ENCODE peak calls at places on chromosomes 11 and 22, in six cellular contexts. C, L, B, T, S and I are unnamed samples.

GRCh38 chr11:61090982-61091372 is 11.3 kb upstream of the CD5 start:
- DNase-seq in C (no peak), L (no peak), B (no peak), T (no peak), S (no peak), I (no peak)

GRCh38 chr22:35333220-35333619 is 33.5 kb downstream of the TOM1 start:
- DNase-seq in C (no peak), L (no peak), B (no peak), T (no peak), S (no peak), I (no peak)

GRCh38 chr11:134436781-134437180 is 24.7 kb upstream of the B3GAT1 start:
- DNase-seq in C (no peak), L (no peak), B (no peak), T (no peak), S (no peak), I (no peak)

GRCh38 chr11:112318193-112318592 is 57.5 kb upstream of the PLET1 start:
- DNase-seq in C (no peak), L (peak), B (peak), T (peak), S (no peak), I (peak)

GRCh38 chr11:9974375-9974774 is 310.5 kb downstream of the SWAP70 start:
- DNase-seq in C (no peak), L (no peak), B (no peak), T (no peak), S (no peak), I (no peak)

GRCh38 chr11:46710821-46711269 is 8.2 kb upstream of the F2 start:
- DNase-seq in C (no peak), L (peak), B (peak), T (peak), S (no peak), I (peak)

GRCh38 chr11:120564573-120565301 is 53.2 kb downstream of the GRIK4 start:
- DNase-seq in C (no peak), L (no peak), B (no peak), T (peak), S (peak), I (no peak)

GRCh38 chr22:45212306-45212709 is 28.4 kb downstream of the KIAA0930 start:
- DNase-seq in C (no peak), L (peak), B (peak), T (peak), S (no peak), I (peak)

GRCh38 chr11:81915045-81915444 is 818.6 kb downstream of the FAM181B start:
- DNase-seq in C (no peak), L (peak), B (no peak), T (no peak), S (no peak), I (no peak)

GRCh38 chr22:33111491-33111890 is 53.3 kb upstream of the SYN3 start:
- DNase-seq in C (no peak), L (no peak), B (no peak), T (no peak), S (no peak), I (peak)

GRCh38 chr11:112734207-112734606 is 227.0 kb upstream of the NCAM1 start:
- DNase-seq in C (no peak), L (peak), B (no peak), T (peak), S (peak), I (no peak)

GRCh38 chr11:76075699-76076098 is 130.6 kb downstream of the WNT11 start:
- DNase-seq in C (no peak), L (no peak), B (no peak), T (no peak), S (no peak), I (no peak)

GRCh38 chr22:18110194-18110943 is at the start of gene TUBA8:
- DNase-seq in C (no peak), L (no peak), B (no peak), T (peak), S (peak), I (no peak)

GRCh38 chr11:7977251-7977917 is 9.8 kb upstream of the EIF3F start:
- DNase-seq in C (no peak), L (peak), B (peak), T (peak), S (no peak), I (peak)

GRCh38 chr11:60899021-60899936 is 7.1 kb downstream of the PRPF19 start:
- DNase-seq in C (no peak), L (peak), B (peak), T (peak), S (no peak), I (peak)

GRCh38 chr22:30241576-30242371 is 4.8 kb downstream of the LIF start:
- DNase-seq in C (no peak), L (no peak), B (no peak), T (no peak), S (no peak), I (no peak)

GRCh38 chr11:78714539-78714938 is 139.9 kb upstream of the NARS2 start:
- DNase-seq in C (no peak), L (no peak), B (no peak), T (no peak), S (no peak), I (no peak)

GRCh38 chr11:3840870-3841425 is at the start of gene RHOG:
- DNase-seq in C (peak), L (peak), B (no peak), T (peak), S (peak), I (peak)

GRCh38 chr11:124891390-124891861 is 6.2 kb downstream of the ROBO4 start:
- DNase-seq in C (no peak), L (no peak), B (no peak), T (no peak), S (peak), I (no peak)

GRCh38 chr22:35384567-35384966 is 3.7 kb downstream of the HMOX1 start:
- DNase-seq in C (no peak), L (no peak), B (no peak), T (no peak), S (no peak), I (no peak)

GRCh38 chr11:132028380-132029240 is 658.2 kb downstream of the NTM start:
- DNase-seq in C (no peak), L (no peak), B (peak), T (peak), S (no peak), I (no peak)

GRCh38 chr11:67016550-67016949 is 6.4 kb upstream of the SYT12 start:
- DNase-seq in C (no peak), L (no peak), B (no peak), T (no peak), S (no peak), I (no peak)

GRCh38 chr11:31069447-31070205 is 299.9 kb downstream of the DCDC1 start:
- DNase-seq in C (no peak), L (no peak), B (no peak), T (no peak), S (no peak), I (no peak)

GRCh38 chr22:42919199-42919598 is 62.1 kb upstream of the ARFGAP3 start:
- DNase-seq in C (no peak), L (no peak), B (no peak), T (peak), S (no peak), I (no peak)

GRCh38 chr22:42617155-42617983 is 2.7 kb upstream of the POLDIP3 start:
- DNase-seq in C (no peak), L (no peak), B (no peak), T (no peak), S (no peak), I (no peak)

GRCh38 chr11:17812286-17813187 is 78.0 kb downstream of the KCNC1 start:
- DNase-seq in C (no peak), L (no peak), B (no peak), T (no peak), S (no peak), I (peak)

GRCh38 chr11:13140028-13140870 is 131.1 kb downstream of the RASSF10 start:
- DNase-seq in C (no peak), L (no peak), B (peak), T (peak), S (no peak), I (no peak)

GRCh38 chr11:125451400-125452124 is 44.5 kb downstream of the FEZ1 start:
- DNase-seq in C (no peak), L (no peak), B (no peak), T (peak), S (peak), I (no peak)

GRCh38 chr11:34359548-34359891 is 1.7 kb upstream of the ABTB2 start:
- DNase-seq in C (no peak), L (no peak), B (no peak), T (no peak), S (no peak), I (no peak)